ENCODE peak calls at places on chromosomes 3 and 15, in seven cellular contexts. R is A673, F is tibial nerve, K is lower leg skin, T is heart right ventricle, D is fibroblast of villous mesenchyme, U is breast epithelium. Q is an unnamed sample.

GRCh38 chr3:149224736-149225594 is 3.3 kb upstream of the CP start:
- DNase-seq in R (no peak), F (no peak), K (no peak), T (no peak), D (peak), U (no peak), Q (no peak)

GRCh38 chr3:122799322-122799721 is 4.5 kb downstream of the SLC49A4 start:
- DNase-seq in R (no peak), F (no peak), K (no peak), T (no peak), D (no peak), U (no peak), Q (no peak)

GRCh38 chr3:12986986-12987385 is 86.2 kb downstream of the IQSEC1 start:
- DNase-seq in R (no peak), F (no peak), K (no peak), T (peak), D (peak), U (no peak), Q (no peak)

GRCh38 chr3:152229692-152230091 is 39.0 kb upstream of the MBNL1 start:
- DNase-seq in R (peak), F (no peak), K (no peak), T (no peak), D (no peak), U (no peak), Q (no peak)

GRCh38 chr3:13507791-13508339 is 27.8 kb downstream of the HDAC11 start:
- DNase-seq in R (no peak), F (no peak), K (no peak), T (no peak), D (no peak), U (peak), Q (no peak)

GRCh38 chr3:154851644-154852043 is 228.5 kb upstream of the MME start:
- DNase-seq in R (no peak), F (no peak), K (no peak), T (no peak), D (no peak), U (no peak), Q (no peak)

GRCh38 chr15:100383302-100384107 is 41.7 kb upstream of the ADAMTS17 start:
- DNase-seq in R (peak), F (no peak), K (no peak), T (no peak), D (peak), U (no peak), Q (no peak)

GRCh38 chr3:186930639-186931486 is 537 bp downstream of the ST6GAL1 start:
- DNase-seq in R (peak), F (peak), K (peak), T (peak), D (peak), U (no peak), Q (peak)

GRCh38 chr3:39208463-39209055 is 16.2 kb upstream of the XIRP1 start:
- DNase-seq in R (peak), F (no peak), K (peak), T (peak), D (peak), U (no peak), Q (peak)

GRCh38 chr3:124566701-124567100 is 163.6 kb upstream of the UMPS start:
- DNase-seq in R (no peak), F (no peak), K (no peak), T (no peak), D (no peak), U (no peak), Q (no peak)

GRCh38 chr3:184850201-184850600 is 38.2 kb downstream of the VPS8 start:
- DNase-seq in R (no peak), F (no peak), K (no peak), T (no peak), D (no peak), U (no peak), Q (no peak)

GRCh38 chr3:160870327-160870726 is 114.3 kb downstream of the PPM1L start:
- DNase-seq in R (no peak), F (no peak), K (no peak), T (no peak), D (no peak), U (no peak), Q (no peak)

GRCh38 chr15:98561169-98561941 is 87.0 kb upstream of the IGF1R start:
- DNase-seq in R (no peak), F (no peak), K (no peak), T (no peak), D (no peak), U (no peak), Q (no peak)

DNA sequence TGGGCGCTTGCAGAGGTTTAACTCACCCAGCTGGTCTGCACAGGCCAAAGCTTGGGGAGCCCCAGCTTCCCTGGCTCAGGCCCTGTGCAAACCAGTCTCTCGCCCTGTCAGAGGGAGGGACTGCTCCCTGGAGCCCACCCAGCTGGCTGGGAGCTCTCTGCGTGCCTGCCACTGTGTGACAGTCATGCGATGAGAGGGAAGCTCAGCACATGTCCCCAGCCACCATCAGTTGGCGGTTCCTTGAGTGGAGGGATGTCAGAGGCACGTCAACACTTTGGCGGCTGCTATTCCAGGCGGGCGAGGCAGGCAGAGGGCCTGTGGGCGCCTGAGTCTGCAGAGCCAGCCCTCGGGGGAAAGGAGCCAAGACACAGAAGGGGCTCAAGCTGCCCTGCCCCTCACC is 324.6 kb downstream of the UACA start:
- DNase-seq in R (no peak), F (no peak), K (peak), T (peak), D (no peak), U (no peak), Q (no peak)
- TF ChIP-seq CTCF in R (no peak), F (no peak), K (no peak), T (no peak), D (no peak), U (no peak), Q (no peak)

GRCh38 chr3:112086018-112086854 is at the start of gene C3orf52:
- DNase-seq in R (peak), F (peak), K (peak), T (peak), D (peak), U (peak), Q (peak)

GRCh38 chr3:112086857-112087524 is 802 bp downstream of the C3orf52 start:
- DNase-seq in R (no peak), F (no peak), K (no peak), T (no peak), D (peak), U (no peak), Q (no peak)

GRCh38 chr3:112089956-112090898 is 4.0 kb downstream of the C3orf52 start:
- DNase-seq in R (peak), F (no peak), K (no peak), T (no peak), D (peak), U (no peak), Q (no peak)

GRCh38 chr3:112088944-112089343 is 2.8 kb downstream of the C3orf52 start:
- DNase-seq in R (no peak), F (no peak), K (no peak), T (no peak), D (no peak), U (no peak), Q (no peak)

GRCh38 chr3:112087746-112088145 is 1.6 kb downstream of the C3orf52 start:
- DNase-seq in R (no peak), F (no peak), K (no peak), T (no peak), D (no peak), U (no peak), Q (no peak)
- H3K4me3 ChIP-seq in R (no peak), F (no peak), K (no peak), T (no peak), D (no peak), U (no peak), Q (peak)

DNA sequence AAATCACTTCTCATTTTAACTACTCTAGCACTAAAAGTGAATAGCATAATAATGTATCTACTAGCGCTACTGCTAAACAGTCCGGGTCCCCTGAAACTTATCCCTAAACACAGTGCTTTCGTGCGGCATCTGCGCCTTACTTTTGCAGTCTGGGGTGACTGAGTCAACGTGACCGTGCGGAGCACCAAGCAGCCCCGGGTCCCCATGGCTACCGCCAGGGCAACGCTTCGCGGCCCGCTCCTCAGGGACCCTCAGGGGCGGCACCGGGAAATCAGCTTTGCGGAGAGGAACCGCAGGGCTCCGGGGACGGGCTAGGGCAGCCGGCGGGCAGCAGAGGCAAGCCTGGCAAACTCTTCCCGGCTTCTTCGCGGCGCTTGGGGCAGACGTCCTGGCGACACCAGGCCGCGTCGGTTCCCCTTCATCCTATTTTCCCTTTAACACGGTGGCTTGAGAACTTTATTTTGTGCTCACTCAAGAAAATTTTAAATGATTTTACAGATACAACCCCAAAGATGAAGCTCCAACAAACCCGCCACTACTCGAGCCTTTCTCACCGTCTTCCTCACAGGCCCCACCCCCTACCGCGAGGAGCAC is 753 bp upstream of the DIPK2A start:
- DNase-seq in R (no peak), F (no peak), K (peak), T (peak), D (no peak), U (peak), Q (peak)
- TF ChIP-seq CTCF in R (no peak), F (no peak), K (no peak), T (no peak), D (peak), U (peak), Q (no peak)

DNA sequence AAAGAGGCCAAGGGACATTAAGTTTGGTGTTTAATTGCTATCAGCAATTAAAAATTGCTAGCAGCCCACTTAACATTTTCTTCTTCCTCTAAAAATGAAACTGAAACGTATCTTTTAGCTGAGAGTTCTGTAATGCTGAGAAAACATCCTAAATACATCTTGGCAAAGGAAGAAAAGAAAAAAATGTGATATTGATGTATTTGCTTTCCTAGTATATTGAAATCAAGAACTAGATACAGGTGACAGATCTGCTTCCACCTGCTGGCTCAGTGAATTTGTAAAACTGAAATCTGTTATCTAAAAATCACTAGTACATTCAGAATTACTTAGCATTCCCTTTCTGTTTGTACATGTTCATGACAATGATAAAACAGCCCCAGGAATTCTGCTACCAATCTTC is 283.2 kb downstream of the ZBTB20 start:
- DNase-seq in R (no peak), F (no peak), K (no peak), T (no peak), D (no peak), U (no peak), Q (no peak)
- H3K4me3 ChIP-seq in R (no peak), F (no peak), K (no peak), T (peak), D (no peak), U (peak), Q (no peak)

GRCh38 chr3:49689046-49689886 is at the start of the genes MST1 and RNF123:
- DNase-seq in R (peak), F (peak), K (peak), T (peak), D (peak), U (peak), Q (peak)
- TF ChIP-seq CTCF in R (no peak), F (peak), K (no peak), T (peak), D (peak), U (no peak), Q (no peak)

GRCh38 chr3:71456826-71457225 is 126.7 kb downstream of the FOXP1 start:
- DNase-seq in R (no peak), F (no peak), K (no peak), T (no peak), D (no peak), U (no peak), Q (no peak)

GRCh38 chr3:71454513-71455423 is 128.8 kb downstream of the FOXP1 start:
- DNase-seq in R (no peak), F (no peak), K (no peak), T (no peak), D (no peak), U (no peak), Q (no peak)

GRCh38 chr3:71458895-71459294 is 124.6 kb downstream of the FOXP1 start:
- DNase-seq in R (no peak), F (no peak), K (no peak), T (no peak), D (no peak), U (no peak), Q (no peak)

GRCh38 chr3:71453822-71454512 is 129.6 kb downstream of the FOXP1 start:
- DNase-seq in R (no peak), F (no peak), K (no peak), T (no peak), D (no peak), U (no peak), Q (no peak)

DNA sequence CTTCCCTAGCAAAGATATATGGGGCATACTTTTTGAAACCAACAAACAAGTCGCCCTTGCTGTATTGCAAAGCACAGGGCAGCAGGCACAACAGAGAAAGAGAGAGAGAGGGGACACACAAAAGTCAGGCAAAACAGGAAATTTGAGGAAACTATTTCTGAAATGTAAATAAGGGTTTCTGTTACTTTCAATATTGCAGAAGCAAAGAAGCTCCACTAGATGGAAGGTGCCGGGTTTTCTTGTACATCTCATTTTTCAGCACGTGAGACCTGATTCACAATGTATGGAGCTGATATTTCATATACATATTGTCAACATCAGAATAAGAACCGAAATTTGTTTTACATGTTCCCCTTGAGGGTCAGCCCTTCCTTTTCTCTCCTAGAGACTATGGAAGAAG is 127.4 kb downstream of the FOXP1 start:
- DNase-seq in R (no peak), F (no peak), K (no peak), T (no peak), D (peak), U (no peak), Q (no peak)
- H3K4me3 ChIP-seq in R (no peak), F (no peak), K (no peak), T (no peak), D (no peak), U (peak), Q (no peak)

DNA sequence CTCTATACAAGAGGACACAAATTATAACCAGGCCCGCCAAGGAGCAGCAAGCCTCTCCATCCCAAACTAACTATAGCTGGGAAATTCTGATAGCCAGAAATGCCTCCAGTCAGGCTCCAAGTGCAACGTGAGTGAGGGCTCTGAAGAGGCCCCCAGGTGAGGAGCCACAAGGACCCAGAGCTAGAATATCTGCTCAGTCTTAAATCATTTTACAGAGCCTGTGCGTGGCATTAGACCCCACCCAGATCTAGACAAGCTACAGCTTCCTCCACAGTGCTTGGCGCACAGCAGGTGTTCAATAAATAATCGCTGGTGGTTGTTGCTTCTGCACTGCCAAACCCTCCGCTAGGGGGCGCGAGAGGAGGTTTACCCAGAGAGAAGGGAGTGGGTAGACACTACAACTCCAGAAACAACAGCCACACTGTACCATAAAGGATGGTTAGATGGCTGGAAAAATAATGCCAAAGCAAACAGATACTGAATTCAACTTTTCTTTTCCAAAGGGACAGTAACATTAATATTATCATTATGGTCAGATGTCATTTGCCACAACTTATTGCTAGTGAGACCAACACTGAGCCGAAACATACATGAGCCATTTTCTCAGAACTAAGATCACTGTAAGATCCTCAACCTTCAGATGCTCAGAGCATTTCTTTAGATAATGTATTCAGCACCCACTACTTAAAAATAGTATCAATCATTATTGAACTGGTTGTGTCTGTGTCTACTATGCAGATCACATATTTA is 44.5 kb downstream of the ZIC4 start:
- DNase-seq in R (peak), F (no peak), K (no peak), T (peak), D (no peak), U (no peak), Q (no peak)
- TF ChIP-seq CTCF in R (peak), F (peak), K (no peak), T (peak), D (peak), U (no peak), Q (peak)

GRCh38 chr3:71061581-71061980 is 521.9 kb downstream of the FOXP1 start:
- DNase-seq in R (no peak), F (no peak), K (no peak), T (no peak), D (no peak), U (no peak), Q (no peak)

GRCh38 chr3:71062920-71063767 is 520.4 kb downstream of the FOXP1 start:
- DNase-seq in R (no peak), F (no peak), K (no peak), T (no peak), D (peak), U (no peak), Q (no peak)

GRCh38 chr3:71061037-71061436 is 522.5 kb downstream of the FOXP1 start:
- DNase-seq in R (no peak), F (no peak), K (no peak), T (no peak), D (no peak), U (no peak), Q (no peak)

GRCh38 chr3:71063768-71064287 is 519.7 kb downstream of the FOXP1 start:
- DNase-seq in R (peak), F (no peak), K (no peak), T (peak), D (peak), U (no peak), Q (no peak)

DNA sequence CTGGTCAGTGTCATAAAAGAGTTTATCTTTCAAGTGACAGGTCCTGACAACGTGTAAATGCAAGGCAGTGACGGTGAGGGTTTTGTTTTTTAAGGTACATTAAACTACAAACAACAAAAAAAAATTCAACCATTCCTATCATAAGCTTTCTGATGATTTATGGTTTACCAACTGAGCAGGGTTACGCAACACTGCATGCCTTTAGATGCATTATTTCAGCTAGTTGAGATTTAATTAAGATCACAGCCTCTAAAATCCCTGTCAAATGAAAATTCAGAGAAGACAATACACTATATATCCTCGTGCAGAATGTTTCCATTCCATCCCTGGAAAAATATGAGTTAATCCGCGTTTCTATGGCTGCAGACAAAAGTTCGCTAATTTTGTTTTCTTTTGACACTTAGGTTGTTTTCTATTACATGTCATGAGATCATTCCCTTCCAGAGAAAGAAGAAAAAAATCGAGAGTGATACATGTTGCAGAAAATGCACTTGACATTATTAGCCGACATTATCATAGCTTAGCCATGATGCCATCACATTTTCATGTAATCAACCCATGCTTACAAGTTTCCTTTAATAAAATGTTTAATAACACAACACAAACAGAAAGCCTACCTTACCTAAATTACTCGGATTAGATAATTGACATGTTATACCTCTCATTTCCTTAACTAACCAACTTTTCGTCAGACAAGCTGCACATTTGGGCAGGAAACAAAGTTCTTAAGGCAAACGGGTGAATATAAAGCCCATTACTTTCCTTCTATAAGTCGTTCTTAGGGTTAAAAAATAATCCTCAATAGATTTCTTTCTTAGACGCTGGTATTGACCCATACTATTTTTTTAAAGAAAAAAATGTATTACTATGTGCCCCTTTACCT is 521.2 kb downstream of the FOXP1 start:
- DNase-seq in R (no peak), F (no peak), K (no peak), T (no peak), D (peak), U (no peak), Q (no peak)
- H3K4me3 ChIP-seq in R (peak), F (peak), K (no peak), T (peak), D (peak), U (peak), Q (peak)